ENCODE peak calls at places on chromosomes 7 and 10, in five cellular contexts. One of them, this sample, is unnamed.

GRCh38 chr7:140403878-140404564 is at the start of gene RAB19:
- DNase-seq in natural killer cell treated with Interleukin-12 subunit alpha and Interleukin-12 subunit beta and Interleukin-15 and Interleukin-18, amount 100 ng/mL, for 72 hours: no peak
- DNase-seq in A549: no peak
- DNase-seq in T follicular helper cell: peak
- DNase-seq in EL: no peak
- DNase-seq in this sample: no peak

GRCh38 chr7:41428330-41428729 is 274.6 kb downstream of the INHBA start:
- DNase-seq in natural killer cell treated with Interleukin-12 subunit alpha and Interleukin-12 subunit beta and Interleukin-15 and Interleukin-18, amount 100 ng/mL, for 72 hours: no peak
- DNase-seq in A549: no peak
- DNase-seq in T follicular helper cell: no peak
- DNase-seq in EL: no peak
- DNase-seq in this sample: no peak

GRCh38 chr7:9324513-9324912 is 891.1 kb downstream of the NXPH1 start:
- DNase-seq in natural killer cell treated with Interleukin-12 subunit alpha and Interleukin-12 subunit beta and Interleukin-15 and Interleukin-18, amount 100 ng/mL, for 72 hours: no peak
- DNase-seq in A549: no peak
- DNase-seq in T follicular helper cell: no peak
- DNase-seq in EL: no peak
- DNase-seq in this sample: no peak

GRCh38 chr7:101688183-101688831 is 59.2 kb upstream of the MYL10 start:
- DNase-seq in natural killer cell treated with Interleukin-12 subunit alpha and Interleukin-12 subunit beta and Interleukin-15 and Interleukin-18, amount 100 ng/mL, for 72 hours: peak
- DNase-seq in A549: peak
- DNase-seq in T follicular helper cell: peak
- DNase-seq in EL: peak
- DNase-seq in this sample: peak

GRCh38 chr7:107693396-107693795 is 32.8 kb downstream of the SLC26A4 start:
- DNase-seq in natural killer cell treated with Interleukin-12 subunit alpha and Interleukin-12 subunit beta and Interleukin-15 and Interleukin-18, amount 100 ng/mL, for 72 hours: no peak
- DNase-seq in A549: no peak
- DNase-seq in T follicular helper cell: no peak
- DNase-seq in EL: no peak
- DNase-seq in this sample: no peak

GRCh38 chr10:24703700-24704099 is 20.0 kb downstream of the ARHGAP21 start:
- DNase-seq in natural killer cell treated with Interleukin-12 subunit alpha and Interleukin-12 subunit beta and Interleukin-15 and Interleukin-18, amount 100 ng/mL, for 72 hours: no peak
- DNase-seq in A549: no peak
- DNase-seq in T follicular helper cell: no peak
- DNase-seq in EL: peak
- DNase-seq in this sample: no peak

GRCh38 chr7:27145167-27145883 is 1.8 kb upstream of the HOXA5 start:
- DNase-seq in natural killer cell treated with Interleukin-12 subunit alpha and Interleukin-12 subunit beta and Interleukin-15 and Interleukin-18, amount 100 ng/mL, for 72 hours: no peak
- DNase-seq in A549: no peak
- DNase-seq in T follicular helper cell: no peak
- DNase-seq in EL: no peak
- DNase-seq in this sample: no peak

GRCh38 chr7:85004402-85004801 is 182.5 kb downstream of the SEMA3D start:
- DNase-seq in natural killer cell treated with Interleukin-12 subunit alpha and Interleukin-12 subunit beta and Interleukin-15 and Interleukin-18, amount 100 ng/mL, for 72 hours: no peak
- DNase-seq in A549: no peak
- DNase-seq in T follicular helper cell: no peak
- DNase-seq in EL: peak
- DNase-seq in this sample: no peak

GRCh38 chr7:70694357-70694908 is 437.5 kb upstream of the GALNT17 start:
- DNase-seq in natural killer cell treated with Interleukin-12 subunit alpha and Interleukin-12 subunit beta and Interleukin-15 and Interleukin-18, amount 100 ng/mL, for 72 hours: no peak
- DNase-seq in A549: peak
- DNase-seq in T follicular helper cell: no peak
- DNase-seq in EL: peak
- DNase-seq in this sample: no peak

GRCh38 chr10:98194633-98195032 is 60.2 kb downstream of the R3HCC1L start:
- DNase-seq in natural killer cell treated with Interleukin-12 subunit alpha and Interleukin-12 subunit beta and Interleukin-15 and Interleukin-18, amount 100 ng/mL, for 72 hours: no peak
- DNase-seq in A549: no peak
- DNase-seq in T follicular helper cell: no peak
- DNase-seq in EL: no peak
- DNase-seq in this sample: no peak

GRCh38 chr7:116499168-116500070 is at the start of gene CAV2:
- DNase-seq in natural killer cell treated with Interleukin-12 subunit alpha and Interleukin-12 subunit beta and Interleukin-15 and Interleukin-18, amount 100 ng/mL, for 72 hours: no peak
- DNase-seq in A549: peak
- DNase-seq in T follicular helper cell: no peak
- DNase-seq in EL: peak
- DNase-seq in this sample: no peak

GRCh38 chr7:108347616-108348015 is 108.6 kb downstream of the NRCAM start:
- DNase-seq in natural killer cell treated with Interleukin-12 subunit alpha and Interleukin-12 subunit beta and Interleukin-15 and Interleukin-18, amount 100 ng/mL, for 72 hours: no peak
- DNase-seq in A549: peak
- DNase-seq in T follicular helper cell: no peak
- DNase-seq in EL: peak
- DNase-seq in this sample: no peak

GRCh38 chr10:29839826-29840515 is 205.2 kb upstream of the SVIL start:
- DNase-seq in natural killer cell treated with Interleukin-12 subunit alpha and Interleukin-12 subunit beta and Interleukin-15 and Interleukin-18, amount 100 ng/mL, for 72 hours: no peak
- DNase-seq in A549: no peak
- DNase-seq in T follicular helper cell: no peak
- DNase-seq in EL: no peak
- DNase-seq in this sample: no peak

GRCh38 chr10:86387221-86387794 is 20.7 kb upstream of the GRID1 start:
- DNase-seq in natural killer cell treated with Interleukin-12 subunit alpha and Interleukin-12 subunit beta and Interleukin-15 and Interleukin-18, amount 100 ng/mL, for 72 hours: no peak
- DNase-seq in A549: no peak
- DNase-seq in T follicular helper cell: no peak
- DNase-seq in EL: no peak
- DNase-seq in this sample: no peak

GRCh38 chr10:60942604-60943269 is 1.2 kb downstream of the RHOBTB1 start:
- DNase-seq in natural killer cell treated with Interleukin-12 subunit alpha and Interleukin-12 subunit beta and Interleukin-15 and Interleukin-18, amount 100 ng/mL, for 72 hours: no peak
- DNase-seq in A549: peak
- DNase-seq in T follicular helper cell: no peak
- DNase-seq in EL: peak
- DNase-seq in this sample: peak

GRCh38 chr7:107659666-107660065 is 962 bp upstream of the SLC26A4 start:
- DNase-seq in natural killer cell treated with Interleukin-12 subunit alpha and Interleukin-12 subunit beta and Interleukin-15 and Interleukin-18, amount 100 ng/mL, for 72 hours: no peak
- DNase-seq in A549: peak
- DNase-seq in T follicular helper cell: no peak
- DNase-seq in EL: peak
- DNase-seq in this sample: no peak

GRCh38 chr7:82358923-82359322 is 84.7 kb downstream of the CACNA2D1 start:
- DNase-seq in natural killer cell treated with Interleukin-12 subunit alpha and Interleukin-12 subunit beta and Interleukin-15 and Interleukin-18, amount 100 ng/mL, for 72 hours: no peak
- DNase-seq in A549: no peak
- DNase-seq in T follicular helper cell: no peak
- DNase-seq in EL: no peak
- DNase-seq in this sample: no peak

GRCh38 chr10:132884691-132885271 is 57.6 kb downstream of the CFAP46 start:
- DNase-seq in natural killer cell treated with Interleukin-12 subunit alpha and Interleukin-12 subunit beta and Interleukin-15 and Interleukin-18, amount 100 ng/mL, for 72 hours: peak
- DNase-seq in A549: no peak
- DNase-seq in T follicular helper cell: no peak
- DNase-seq in EL: no peak
- DNase-seq in this sample: no peak

GRCh38 chr10:30398193-30398592 is 35.8 kb upstream of the MAP3K8 start:
- DNase-seq in natural killer cell treated with Interleukin-12 subunit alpha and Interleukin-12 subunit beta and Interleukin-15 and Interleukin-18, amount 100 ng/mL, for 72 hours: no peak
- DNase-seq in A549: no peak
- DNase-seq in T follicular helper cell: no peak
- DNase-seq in EL: no peak
- DNase-seq in this sample: no peak

GRCh38 chr7:33195264-33195663 is 65.9 kb downstream of the BBS9 start:
- DNase-seq in natural killer cell treated with Interleukin-12 subunit alpha and Interleukin-12 subunit beta and Interleukin-15 and Interleukin-18, amount 100 ng/mL, for 72 hours: no peak
- DNase-seq in A549: peak
- DNase-seq in T follicular helper cell: no peak
- DNase-seq in EL: peak
- DNase-seq in this sample: no peak

GRCh38 chr7:131123991-131124629 is 203.6 kb upstream of the MKLN1 start:
- DNase-seq in natural killer cell treated with Interleukin-12 subunit alpha and Interleukin-12 subunit beta and Interleukin-15 and Interleukin-18, amount 100 ng/mL, for 72 hours: no peak
- DNase-seq in A549: no peak
- DNase-seq in T follicular helper cell: no peak
- DNase-seq in EL: no peak
- DNase-seq in this sample: no peak

GRCh38 chr7:15495170-15495569 is 66.6 kb downstream of the AGMO start:
- DNase-seq in natural killer cell treated with Interleukin-12 subunit alpha and Interleukin-12 subunit beta and Interleukin-15 and Interleukin-18, amount 100 ng/mL, for 72 hours: no peak
- DNase-seq in A549: no peak
- DNase-seq in T follicular helper cell: no peak
- DNase-seq in EL: no peak
- DNase-seq in this sample: no peak